ENCODE peak calls at places on chromosomes 5 and 9, in nine cellular contexts. V, G, B, A, K, R, L, T and H are unnamed samples.

GRCh38 chr5:74174366-74174765 is 466.2 kb downstream of the ENC1 start:
- DNase-seq in G (no peak), B (no peak), T (no peak), R (no peak), L (no peak), A (no peak), V (no peak), K (no peak), H (no peak)

GRCh38 chr5:171419663-171420428 is 399 bp downstream of the FGF18 start:
- DNase-seq in G (no peak), L (no peak), T (no peak), A (peak), R (no peak), V (no peak), K (peak), B (peak), H (no peak)

GRCh38 chr5:153490124-153491085 is at the start of gene GRIA1:
- DNase-seq in R (peak), T (no peak), L (no peak), B (peak), G (no peak), A (no peak), K (no peak), V (no peak), H (no peak)

GRCh38 chr9:127112683-127113539 is 9.5 kb downstream of the ANGPTL2 start:
- DNase-seq in A (no peak), G (no peak), R (no peak), V (no peak), K (no peak), B (no peak), L (no peak), T (no peak), H (no peak)

GRCh38 chr5:458547-459353 is 15.8 kb downstream of the EXOC3 start:
- DNase-seq in V (no peak), R (no peak), T (no peak), G (peak), A (peak), L (no peak), B (no peak), K (no peak), H (no peak)

GRCh38 chr5:72633041-72633445 is 125.8 kb upstream of the ZNF366 start:
- DNase-seq in V (no peak), T (no peak), B (no peak), R (peak), A (no peak), K (no peak), L (no peak), G (no peak), H (no peak)

GRCh38 chr5:135990518-135991240 is 35.9 kb upstream of the LECT2 start:
- DNase-seq in R (no peak), L (no peak), V (no peak), B (no peak), A (peak), G (no peak), K (no peak), T (no peak), H (no peak)

GRCh38 chr9:135156525-135157510 is 69.3 kb downstream of the OLFM1 start:
- DNase-seq in A (no peak), K (no peak), L (peak), G (no peak), V (no peak), R (no peak), T (no peak), B (peak), H (peak)

GRCh38 chr9:73553295-73553694 is 401.6 kb downstream of the ANXA1 start:
- DNase-seq in B (no peak), V (no peak), R (no peak), K (no peak), A (no peak), T (no peak), G (no peak), L (no peak), H (no peak)